ENCODE peak calls at places on chromosomes 3 and 15, in eight cellular contexts. One of them, this sample, is unnamed.

GRCh38 chr3:161559177-161559998 is 62.8 kb downstream of the OTOL1 start:
- DNase-seq in activated CD4-positive, alpha-beta T cell treated with anti-CD3 and anti-CD28 coated beads, Interleukin-2, amount 50 U/mL, for 4 hours: no peak
- DNase-seq in heart right ventricle: no peak
- DNase-seq in RCC 7860: peak; percentile 22
- DNase-seq in NCI-H2081: peak; percentile 75
- DNase-seq in IMR-90: peak; percentile 9
- DNase-seq in fibroblast of lung: peak; percentile 60
- DNase-seq in ELR: peak; percentile 77
- DNase-seq in this sample: no peak

GRCh38 chr3:181278468-181279238 is 289.1 kb upstream of the DNAJC19 start:
- DNase-seq in heart right ventricle: no peak
- DNase-seq in ELR: peak; percentile 3
- DNase-seq in RCC 7860: no peak
- DNase-seq in IMR-90: no peak
- DNase-seq in NCI-H2081: peak; percentile 49
- DNase-seq in activated CD4-positive, alpha-beta T cell treated with anti-CD3 and anti-CD28 coated beads, Interleukin-2, amount 50 U/mL, for 4 hours: no peak
- DNase-seq in fibroblast of lung: no peak
- DNase-seq in this sample: no peak

GRCh38 chr3:148600902-148601765 is 96.6 kb upstream of the AGTR1 start:
- DNase-seq in IMR-90: no peak
- DNase-seq in fibroblast of lung: no peak
- DNase-seq in RCC 7860: no peak
- DNase-seq in NCI-H2081: peak; percentile 40
- DNase-seq in heart right ventricle: no peak
- DNase-seq in activated CD4-positive, alpha-beta T cell treated with anti-CD3 and anti-CD28 coated beads, Interleukin-2, amount 50 U/mL, for 4 hours: no peak
- DNase-seq in ELR: peak; percentile 15
- DNase-seq in this sample: no peak

GRCh38 chr3:129278439-129278969 is at the start of gene HMCES:
- DNase-seq in heart right ventricle: peak; percentile 96
- DNase-seq in fibroblast of lung: peak; percentile 79
- DNase-seq in ELR: peak; percentile 93
- DNase-seq in activated CD4-positive, alpha-beta T cell treated with anti-CD3 and anti-CD28 coated beads, Interleukin-2, amount 50 U/mL, for 4 hours: peak; percentile 93
- DNase-seq in IMR-90: peak; percentile 81
- DNase-seq in RCC 7860: peak; percentile 72
- DNase-seq in NCI-H2081: peak; percentile 98
- DNase-seq in this sample: peak; percentile 86

GRCh38 chr15:27601239-27601942 is 497.7 kb downstream of the OCA2 start:
- DNase-seq in fibroblast of lung: peak; percentile 41
- DNase-seq in activated CD4-positive, alpha-beta T cell treated with anti-CD3 and anti-CD28 coated beads, Interleukin-2, amount 50 U/mL, for 4 hours: no peak
- DNase-seq in IMR-90: no peak
- DNase-seq in RCC 7860: no peak
- DNase-seq in NCI-H2081: no peak
- DNase-seq in heart right ventricle: no peak
- DNase-seq in ELR: no peak
- DNase-seq in this sample: no peak

GRCh38 chr3:188830955-188831354 is 340.8 kb upstream of the TPRG1 start:
- DNase-seq in ELR: peak; percentile 47
- DNase-seq in heart right ventricle: no peak
- DNase-seq in NCI-H2081: no peak
- DNase-seq in fibroblast of lung: no peak
- DNase-seq in RCC 7860: no peak
- DNase-seq in activated CD4-positive, alpha-beta T cell treated with anti-CD3 and anti-CD28 coated beads, Interleukin-2, amount 50 U/mL, for 4 hours: no peak
- DNase-seq in IMR-90: no peak
- DNase-seq in this sample: no peak

GRCh38 chr3:36893137-36893557 is 51.7 kb downstream of the TRANK1 start:
- DNase-seq in IMR-90: peak; percentile 76
- DNase-seq in NCI-H2081: no peak
- DNase-seq in RCC 7860: peak; percentile 37
- DNase-seq in ELR: peak; percentile 16
- DNase-seq in heart right ventricle: peak; percentile 71
- DNase-seq in activated CD4-positive, alpha-beta T cell treated with anti-CD3 and anti-CD28 coated beads, Interleukin-2, amount 50 U/mL, for 4 hours: no peak
- DNase-seq in fibroblast of lung: peak; percentile 88
- DNase-seq in this sample: no peak

GRCh38 chr3:16363636-16364035 is 98.6 kb downstream of the OXNAD1 start:
- DNase-seq in NCI-H2081: no peak
- DNase-seq in IMR-90: no peak
- DNase-seq in ELR: no peak
- DNase-seq in RCC 7860: no peak
- DNase-seq in fibroblast of lung: no peak
- DNase-seq in heart right ventricle: no peak
- DNase-seq in activated CD4-positive, alpha-beta T cell treated with anti-CD3 and anti-CD28 coated beads, Interleukin-2, amount 50 U/mL, for 4 hours: no peak
- DNase-seq in this sample: no peak

GRCh38 chr3:111311126-111311525 is 230.9 kb upstream of the CD96 start:
- DNase-seq in IMR-90: no peak
- DNase-seq in ELR: no peak
- DNase-seq in heart right ventricle: no peak
- DNase-seq in activated CD4-positive, alpha-beta T cell treated with anti-CD3 and anti-CD28 coated beads, Interleukin-2, amount 50 U/mL, for 4 hours: no peak
- DNase-seq in RCC 7860: no peak
- DNase-seq in fibroblast of lung: no peak
- DNase-seq in NCI-H2081: no peak
- DNase-seq in this sample: no peak

GRCh38 chr3:126342991-126343661 is 14.1 kb downstream of the KLF15 start:
- DNase-seq in NCI-H2081: no peak
- DNase-seq in IMR-90: peak; percentile 5
- DNase-seq in ELR: peak; percentile 42
- DNase-seq in heart right ventricle: peak; percentile 2
- DNase-seq in fibroblast of lung: no peak
- DNase-seq in activated CD4-positive, alpha-beta T cell treated with anti-CD3 and anti-CD28 coated beads, Interleukin-2, amount 50 U/mL, for 4 hours: no peak
- DNase-seq in RCC 7860: no peak
- DNase-seq in this sample: no peak

GRCh38 chr3:50112462-50112861 is 23.7 kb downstream of the RBM5 start:
- DNase-seq in IMR-90: no peak
- DNase-seq in RCC 7860: no peak
- DNase-seq in NCI-H2081: no peak
- DNase-seq in heart right ventricle: no peak
- DNase-seq in activated CD4-positive, alpha-beta T cell treated with anti-CD3 and anti-CD28 coated beads, Interleukin-2, amount 50 U/mL, for 4 hours: no peak
- DNase-seq in fibroblast of lung: no peak
- DNase-seq in ELR: no peak
- DNase-seq in this sample: no peak

GRCh38 chr3:44198265-44198956 is 43.3 kb upstream of the TOPAZ1 start:
- DNase-seq in ELR: peak; percentile 79
- DNase-seq in heart right ventricle: peak; percentile 78
- DNase-seq in activated CD4-positive, alpha-beta T cell treated with anti-CD3 and anti-CD28 coated beads, Interleukin-2, amount 50 U/mL, for 4 hours: peak; percentile 67
- DNase-seq in IMR-90: peak; percentile 67
- DNase-seq in fibroblast of lung: peak; percentile 58
- DNase-seq in RCC 7860: peak; percentile 46
- DNase-seq in NCI-H2081: peak; percentile 51
- DNase-seq in this sample: peak; percentile 75

GRCh38 chr15:35289029-35289617 is 204.0 kb upstream of the NANOGP8 start:
- DNase-seq in IMR-90: peak; percentile 81
- DNase-seq in NCI-H2081: peak; percentile 69
- DNase-seq in ELR: peak; percentile 71
- DNase-seq in heart right ventricle: peak; percentile 20
- DNase-seq in RCC 7860: peak; percentile 28
- DNase-seq in activated CD4-positive, alpha-beta T cell treated with anti-CD3 and anti-CD28 coated beads, Interleukin-2, amount 50 U/mL, for 4 hours: no peak
- DNase-seq in fibroblast of lung: peak; percentile 63
- DNase-seq in this sample: no peak

GRCh38 chr3:52088445-52089367 is 32.3 kb upstream of the DUSP7 start:
- DNase-seq in ELR: peak; percentile 82
- DNase-seq in fibroblast of lung: peak; percentile 60
- DNase-seq in RCC 7860: peak; percentile 53
- DNase-seq in NCI-H2081: no peak
- DNase-seq in IMR-90: peak; percentile 88
- DNase-seq in activated CD4-positive, alpha-beta T cell treated with anti-CD3 and anti-CD28 coated beads, Interleukin-2, amount 50 U/mL, for 4 hours: no peak
- DNase-seq in heart right ventricle: no peak
- DNase-seq in this sample: peak; percentile 56

GRCh38 chr15:79025201-79025600 is 65.4 kb downstream of the RASGRF1 start:
- DNase-seq in fibroblast of lung: no peak
- DNase-seq in ELR: peak; percentile 26
- DNase-seq in NCI-H2081: no peak
- DNase-seq in activated CD4-positive, alpha-beta T cell treated with anti-CD3 and anti-CD28 coated beads, Interleukin-2, amount 50 U/mL, for 4 hours: no peak
- DNase-seq in RCC 7860: no peak
- DNase-seq in IMR-90: no peak
- DNase-seq in heart right ventricle: no peak
- DNase-seq in this sample: peak; percentile 16

GRCh38 chr15:50907866-50908208 is 646 bp upstream of the AP4E1 start:
- DNase-seq in IMR-90: peak; percentile 28
- DNase-seq in NCI-H2081: no peak
- DNase-seq in fibroblast of lung: peak; percentile 32
- DNase-seq in heart right ventricle: no peak
- DNase-seq in RCC 7860: no peak
- DNase-seq in activated CD4-positive, alpha-beta T cell treated with anti-CD3 and anti-CD28 coated beads, Interleukin-2, amount 50 U/mL, for 4 hours: peak; percentile 35
- DNase-seq in ELR: peak; percentile 57
- DNase-seq in this sample: no peak

GRCh38 chr3:49029563-49029884 is 326 bp upstream of the IMPDH2 start:
- DNase-seq in RCC 7860: no peak
- DNase-seq in ELR: no peak
- DNase-seq in heart right ventricle: no peak
- DNase-seq in fibroblast of lung: no peak
- DNase-seq in activated CD4-positive, alpha-beta T cell treated with anti-CD3 and anti-CD28 coated beads, Interleukin-2, amount 50 U/mL, for 4 hours: no peak
- DNase-seq in IMR-90: no peak
- DNase-seq in NCI-H2081: no peak
- DNase-seq in this sample: no peak

GRCh38 chr3:33439421-33440327 is 531 bp downstream of the UBP1 start:
- DNase-seq in IMR-90: peak; percentile 15
- DNase-seq in activated CD4-positive, alpha-beta T cell treated with anti-CD3 and anti-CD28 coated beads, Interleukin-2, amount 50 U/mL, for 4 hours: peak; percentile 35
- DNase-seq in heart right ventricle: peak; percentile 36
- DNase-seq in ELR: peak; percentile 52
- DNase-seq in fibroblast of lung: peak; percentile 45
- DNase-seq in RCC 7860: no peak
- DNase-seq in NCI-H2081: peak; percentile 25
- DNase-seq in this sample: peak; percentile 23